ENCODE peak calls at places on chromosomes 11 and 22, in seven cellular contexts. One of them, this sample, is unnamed.

GRCh38 chr11:9001736-9002135 is 2.1 kb downstream of the NRIP3 start:
- DNase-seq in SW480: no peak
- DNase-seq in fibroblast of pulmonary artery: peak
- DNase-seq in tibial nerve: no peak
- DNase-seq in activated CD8-positive, alpha-beta memory T cell treated with anti-CD3 and anti-CD28 coated beads, Interleukin-2, amount 10 ng/mL, durations not matched to agents 7 days and 5 days: peak
- DNase-seq in NCI-H1417: no peak
- DNase-seq in NCI-H1105: no peak
- DNase-seq in this sample: peak

GRCh38 chr22:49586873-49587272 is 240.8 kb downstream of the BRD1 start:
- DNase-seq in SW480: no peak
- DNase-seq in fibroblast of pulmonary artery: no peak
- DNase-seq in tibial nerve: no peak
- DNase-seq in activated CD8-positive, alpha-beta memory T cell treated with anti-CD3 and anti-CD28 coated beads, Interleukin-2, amount 10 ng/mL, durations not matched to agents 7 days and 5 days: no peak
- DNase-seq in NCI-H1417: no peak
- DNase-seq in NCI-H1105: no peak
- DNase-seq in this sample: no peak

GRCh38 chr11:59174664-59175033 is 2.7 kb downstream of the DTX4 start:
- DNase-seq in SW480: peak
- DNase-seq in fibroblast of pulmonary artery: peak
- DNase-seq in tibial nerve: no peak
- DNase-seq in activated CD8-positive, alpha-beta memory T cell treated with anti-CD3 and anti-CD28 coated beads, Interleukin-2, amount 10 ng/mL, durations not matched to agents 7 days and 5 days: no peak
- DNase-seq in NCI-H1417: no peak
- DNase-seq in NCI-H1105: no peak
- DNase-seq in this sample: peak

GRCh38 chr22:45903355-45904149 is 73.4 kb downstream of the WNT7B start:
- DNase-seq in SW480: no peak
- DNase-seq in fibroblast of pulmonary artery: peak
- DNase-seq in tibial nerve: no peak
- DNase-seq in activated CD8-positive, alpha-beta memory T cell treated with anti-CD3 and anti-CD28 coated beads, Interleukin-2, amount 10 ng/mL, durations not matched to agents 7 days and 5 days: no peak
- DNase-seq in NCI-H1417: no peak
- DNase-seq in NCI-H1105: no peak
- DNase-seq in this sample: peak

GRCh38 chr22:39825661-39826102 is 67.9 kb downstream of the ENTHD1 start:
- DNase-seq in SW480: no peak
- DNase-seq in fibroblast of pulmonary artery: no peak
- DNase-seq in tibial nerve: no peak
- DNase-seq in activated CD8-positive, alpha-beta memory T cell treated with anti-CD3 and anti-CD28 coated beads, Interleukin-2, amount 10 ng/mL, durations not matched to agents 7 days and 5 days: peak
- DNase-seq in NCI-H1417: no peak
- DNase-seq in NCI-H1105: no peak
- DNase-seq in this sample: no peak

GRCh38 chr11:111059726-111060125 is 185.8 kb upstream of the POU2AF2 start:
- DNase-seq in SW480: no peak
- DNase-seq in fibroblast of pulmonary artery: no peak
- DNase-seq in tibial nerve: no peak
- DNase-seq in activated CD8-positive, alpha-beta memory T cell treated with anti-CD3 and anti-CD28 coated beads, Interleukin-2, amount 10 ng/mL, durations not matched to agents 7 days and 5 days: no peak
- DNase-seq in NCI-H1417: no peak
- DNase-seq in NCI-H1105: no peak
- DNase-seq in this sample: no peak

GRCh38 chr11:68408512-68408911 is 52.0 kb upstream of the PPP6R3 start:
- DNase-seq in SW480: no peak
- DNase-seq in fibroblast of pulmonary artery: no peak
- DNase-seq in tibial nerve: no peak
- DNase-seq in activated CD8-positive, alpha-beta memory T cell treated with anti-CD3 and anti-CD28 coated beads, Interleukin-2, amount 10 ng/mL, durations not matched to agents 7 days and 5 days: no peak
- DNase-seq in NCI-H1417: no peak
- DNase-seq in NCI-H1105: no peak
- DNase-seq in this sample: no peak

GRCh38 chr11:18612394-18612793 is 12.8 kb downstream of the MISFA start:
- DNase-seq in SW480: no peak
- DNase-seq in fibroblast of pulmonary artery: no peak
- DNase-seq in tibial nerve: no peak
- DNase-seq in activated CD8-positive, alpha-beta memory T cell treated with anti-CD3 and anti-CD28 coated beads, Interleukin-2, amount 10 ng/mL, durations not matched to agents 7 days and 5 days: no peak
- DNase-seq in NCI-H1417: no peak
- DNase-seq in NCI-H1105: no peak
- DNase-seq in this sample: no peak

GRCh38 chr11:111764621-111765020 is 1.6 kb downstream of the PPP2R1B start:
- DNase-seq in SW480: no peak
- DNase-seq in fibroblast of pulmonary artery: no peak
- DNase-seq in tibial nerve: no peak
- DNase-seq in activated CD8-positive, alpha-beta memory T cell treated with anti-CD3 and anti-CD28 coated beads, Interleukin-2, amount 10 ng/mL, durations not matched to agents 7 days and 5 days: no peak
- DNase-seq in NCI-H1417: no peak
- DNase-seq in NCI-H1105: no peak
- DNase-seq in this sample: no peak

GRCh38 chr22:30423296-30423958 is 2.1 kb upstream of the MTFP1 start:
- DNase-seq in SW480: peak
- DNase-seq in fibroblast of pulmonary artery: no peak
- DNase-seq in tibial nerve: no peak
- DNase-seq in activated CD8-positive, alpha-beta memory T cell treated with anti-CD3 and anti-CD28 coated beads, Interleukin-2, amount 10 ng/mL, durations not matched to agents 7 days and 5 days: peak
- DNase-seq in NCI-H1417: peak
- DNase-seq in NCI-H1105: no peak
- DNase-seq in this sample: no peak

GRCh38 chr22:29748248-29748893 is 18.4 kb downstream of the ZMAT5 start:
- DNase-seq in SW480: peak
- DNase-seq in fibroblast of pulmonary artery: no peak
- DNase-seq in tibial nerve: no peak
- DNase-seq in activated CD8-positive, alpha-beta memory T cell treated with anti-CD3 and anti-CD28 coated beads, Interleukin-2, amount 10 ng/mL, durations not matched to agents 7 days and 5 days: no peak
- DNase-seq in NCI-H1417: no peak
- DNase-seq in NCI-H1105: no peak
- DNase-seq in this sample: no peak

GRCh38 chr22:23574371-23574811 is 5.7 kb downstream of the IGLL1 start:
- DNase-seq in SW480: no peak
- DNase-seq in fibroblast of pulmonary artery: no peak
- DNase-seq in tibial nerve: no peak
- DNase-seq in activated CD8-positive, alpha-beta memory T cell treated with anti-CD3 and anti-CD28 coated beads, Interleukin-2, amount 10 ng/mL, durations not matched to agents 7 days and 5 days: no peak
- DNase-seq in NCI-H1417: no peak
- DNase-seq in NCI-H1105: no peak
- DNase-seq in this sample: no peak

GRCh38 chr11:7540830-7541555 is 27.2 kb downstream of the PPFIBP2 start:
- DNase-seq in SW480: no peak
- DNase-seq in fibroblast of pulmonary artery: no peak
- DNase-seq in tibial nerve: no peak
- DNase-seq in activated CD8-positive, alpha-beta memory T cell treated with anti-CD3 and anti-CD28 coated beads, Interleukin-2, amount 10 ng/mL, durations not matched to agents 7 days and 5 days: no peak
- DNase-seq in NCI-H1417: no peak
- DNase-seq in NCI-H1105: no peak
- DNase-seq in this sample: no peak

GRCh38 chr22:36546092-36546804 is 17.3 kb upstream of the EIF3D start:
- DNase-seq in SW480: peak
- DNase-seq in fibroblast of pulmonary artery: peak
- DNase-seq in tibial nerve: no peak
- DNase-seq in activated CD8-positive, alpha-beta memory T cell treated with anti-CD3 and anti-CD28 coated beads, Interleukin-2, amount 10 ng/mL, durations not matched to agents 7 days and 5 days: peak
- DNase-seq in NCI-H1417: peak
- DNase-seq in NCI-H1105: peak
- DNase-seq in this sample: peak

GRCh38 chr22:27816552-27816951 is 15.0 kb upstream of the MN1 start:
- DNase-seq in SW480: no peak
- DNase-seq in fibroblast of pulmonary artery: no peak
- DNase-seq in tibial nerve: no peak
- DNase-seq in activated CD8-positive, alpha-beta memory T cell treated with anti-CD3 and anti-CD28 coated beads, Interleukin-2, amount 10 ng/mL, durations not matched to agents 7 days and 5 days: no peak
- DNase-seq in NCI-H1417: no peak
- DNase-seq in NCI-H1105: no peak
- DNase-seq in this sample: no peak

GRCh38 chr11:15233386-15233785 is 118.7 kb downstream of the INSC start:
- DNase-seq in SW480: no peak
- DNase-seq in fibroblast of pulmonary artery: no peak
- DNase-seq in tibial nerve: no peak
- DNase-seq in activated CD8-positive, alpha-beta memory T cell treated with anti-CD3 and anti-CD28 coated beads, Interleukin-2, amount 10 ng/mL, durations not matched to agents 7 days and 5 days: no peak
- DNase-seq in NCI-H1417: peak
- DNase-seq in NCI-H1105: no peak
- DNase-seq in this sample: no peak

GRCh38 chr11:71414645-71415044 is 33.5 kb downstream of the DHCR7 start:
- DNase-seq in SW480: no peak
- DNase-seq in fibroblast of pulmonary artery: no peak
- DNase-seq in tibial nerve: no peak
- DNase-seq in activated CD8-positive, alpha-beta memory T cell treated with anti-CD3 and anti-CD28 coated beads, Interleukin-2, amount 10 ng/mL, durations not matched to agents 7 days and 5 days: no peak
- DNase-seq in NCI-H1417: no peak
- DNase-seq in NCI-H1105: no peak
- DNase-seq in this sample: no peak